ENCODE peak calls at places on chromosomes 16 and 17, in five cellular contexts. U is ovary, M is transverse colon, Y is GM12878, S is sigmoid colon. T is an unnamed sample. For H3K4me1, the result is how much of the 10 kb centered on the place peaks cover.

GRCh38 chr17:43601280-43602050 is 55.3 kb upstream of the ETV4 start:
- DNase-seq in U (no peak), M (peak), Y (no peak), S (peak), T (no peak)

GRCh38 chr17:1470071-1470773 is 14.2 kb upstream of the CRK start:
- DNase-seq in U (no peak), M (no peak), Y (no peak), S (no peak), T (no peak)

GRCh38 chr17:43952351-43952723 is 1.4 kb downstream of the PYY start:
- DNase-seq in U (no peak), M (no peak), Y (no peak), S (no peak), T (no peak)

GRCh38 chr17:14833201-14833773 is 431.8 kb downstream of the PMP22 start:
- DNase-seq in U (no peak), M (no peak), Y (no peak), S (no peak), T (no peak)

GRCh38 chr17:40901981-40902862 is 17.2 kb upstream of the KRT20 start:
- DNase-seq in U (no peak), M (peak), Y (no peak), S (no peak), T (no peak)

GRCh38 chr16:68760671-68761275 is 23.7 kb downstream of the CDH1 start:
- DNase-seq in U (no peak), M (peak), Y (peak), S (no peak), T (no peak)

GRCh38 chr17:39659286-39660010 is 5.7 kb upstream of the TCAP start:
- DNase-seq in U (no peak), M (no peak), Y (no peak), S (no peak), T (no peak)

GRCh38 chr16:4111748-4112696 is 4.2 kb downstream of the ADCY9 start:
- DNase-seq in U (no peak), M (peak), Y (no peak), S (no peak), T (no peak)

GRCh38 chr17:33964344-33964979 is 290.6 kb upstream of the CCL2 start:
- DNase-seq in U (no peak), M (peak), Y (peak), S (no peak), T (no peak)

GRCh38 chr16:31873556-31874353 is at the start of gene ZNF267:
- DNase-seq in U (peak), M (peak), Y (peak), S (peak), T (peak)

GRCh38 chr17:39118674-39119419 is 32.6 kb downstream of the PLXDC1 start:
- DNase-seq in U (no peak), M (no peak), Y (peak), S (no peak), T (no peak)

GRCh38 chr16:12917246-12917645 is 15.8 kb downstream of the SHISA9 start:
- DNase-seq in U (no peak), M (no peak), Y (no peak), S (no peak), T (no peak)

GRCh38 chr16:74563828-74564263 is 43.1 kb downstream of the GLG1 start:
- DNase-seq in U (no peak), M (no peak), Y (no peak), S (no peak), T (no peak)

GRCh38 chr17:46854515-46854914 is 3.1 kb downstream of the WNT9B start:
- DNase-seq in U (no peak), M (no peak), Y (no peak), S (no peak), T (no peak)

GRCh38 chr16:47779201-47780016 is 318.3 kb downstream of the PHKB start:
- DNase-seq in U (no peak), M (no peak), Y (peak), S (no peak), T (no peak)

GRCh38 chr17:10613775-10614513 is 43.2 kb downstream of the MYH3 start:
- DNase-seq in U (no peak), M (no peak), Y (no peak), S (no peak), T (no peak)

GRCh38 chr17:80030730-80031410 is 4.8 kb downstream of the TBC1D16 start:
- DNase-seq in U (no peak), M (peak), Y (no peak), S (no peak), T (no peak)

GRCh38 chr17:16313159-16314090 is 39.8 kb downstream of the CENPV start:
- DNase-seq in U (no peak), M (no peak), Y (no peak), S (no peak), T (no peak)

GRCh38 chr17:3949418-3949817 is 14.8 kb downstream of the ATP2A3 start:
- DNase-seq in U (no peak), M (no peak), Y (no peak), S (no peak), T (no peak)

GRCh38 chr17:1030684-1031557 is 34.0 kb downstream of the TIMM22 start:
- DNase-seq in U (peak), M (no peak), Y (no peak), S (peak), T (no peak)

GRCh38 chr17:39229274-39229913 is 3.6 kb upstream of the STAC2 start:
- DNase-seq in U (no peak), M (no peak), Y (no peak), S (no peak), T (no peak)

GRCh38 chr17:45312477-45313418 is 4.1 kb downstream of the MAP3K14 start:
- DNase-seq in U (no peak), M (no peak), Y (no peak), S (no peak), T (no peak)

GRCh38 chr17:80780381-80781187 is 211.1 kb upstream of the CHMP6 start:
- DNase-seq in U (no peak), M (no peak), Y (peak), S (peak), T (no peak)

GRCh38 chr17:71379512-71379911 is 741.3 kb upstream of the SOX9 start:
- DNase-seq in U (no peak), M (no peak), Y (no peak), S (no peak), T (no peak)

GRCh38 chr17:56160395-56160889 is 7.2 kb downstream of the ANKFN1 start:
- DNase-seq in U (no peak), M (no peak), Y (no peak), S (no peak), T (no peak)

GRCh38 chr16:89277049-89277448 is 59.5 kb downstream of the ZNF778 start:
- DNase-seq in U (no peak), M (no peak), Y (no peak), S (no peak), T (no peak)

GRCh38 chr16:30561212-30561816 is 3.1 kb upstream of the ZNF764 start:
- DNase-seq in U (peak), M (peak), Y (no peak), S (no peak), T (no peak)

GRCh38 chr17:47810200-47810821 is 11.3 kb downstream of the OSBPL7 start:
- DNase-seq in U (no peak), M (peak), Y (no peak), S (peak), T (no peak)

GRCh38 chr16:57797216-57797525 is 5.1 kb downstream of the KIFC3 start:
- DNase-seq in U (no peak), M (no peak), Y (no peak), S (no peak), T (no peak)

GRCh38 chr17:40248507-40248906 is 29.4 kb downstream of the WIPF2 start:
- DNase-seq in U (no peak), M (no peak), Y (no peak), S (no peak), T (no peak)

GRCh38 chr17:17084317-17084835 is 42.1 kb downstream of the MPRIP start:
- DNase-seq in U (peak), M (no peak), Y (no peak), S (peak), T (no peak)

GRCh38 chr16:67883146-67883871 is 1.4 kb upstream of the NRN1L start:
- DNase-seq in U (no peak), M (peak), Y (no peak), S (no peak), T (no peak)

GRCh38 chr16:56120447-56121155 is 70.7 kb upstream of the GNAO1 start:
- DNase-seq in U (no peak), M (no peak), Y (no peak), S (no peak), T (no peak)
- H3K4me1 ChIP-seq in U (under half), M (under half), Y (under half), S (under half), T (under half)

GRCh38 chr17:50844117-50844700 is 8.8 kb downstream of the WFIKKN2 start:
- DNase-seq in U (no peak), M (no peak), Y (no peak), S (no peak), T (no peak)
- TF ChIP-seq EP300 in U (no peak), M (no peak), Y (no peak), S (no peak), T (no peak)

GRCh38 chr17:7295230-7296180 is 1.1 kb upstream of the YBX2 start:
- DNase-seq in U (no peak), M (no peak), Y (no peak), S (no peak), T (no peak)
- H3K4me1 ChIP-seq in U (under half), M (half or more), Y (under half), S (half or more), T (half or more)

GRCh38 chr17:82022310-82022980 is at the start of gene CENPX:
- DNase-seq in U (no peak), M (no peak), Y (no peak), S (no peak), T (no peak)
- TF ChIP-seq EP300 in U (no peak), M (no peak), Y (no peak), S (no peak), T (no peak)

GRCh38 chr16:2966803-2967184 is 2.4 kb upstream of the PAQR4 start:
- DNase-seq in U (peak), M (peak), Y (no peak), S (no peak), T (no peak)

GRCh38 chr16:2968738-2969544 is at the start of gene PAQR4:
- DNase-seq in U (peak), M (peak), Y (peak), S (peak), T (peak)

GRCh38 chr16:2967211-2967631 is 1.9 kb upstream of the PAQR4 start:
- DNase-seq in U (peak), M (no peak), Y (no peak), S (no peak), T (no peak)

GRCh38 chr16:2968368-2968737 is 795 bp upstream of the PAQR4 start:
- DNase-seq in U (no peak), M (peak), Y (no peak), S (no peak), T (no peak)

GRCh38 chr16:2967721-2968161 is 1.4 kb upstream of the PAQR4 start:
- DNase-seq in U (peak), M (no peak), Y (no peak), S (no peak), T (no peak)
- H3K4me1 ChIP-seq in U (under half), M (half or more), Y (under half), S (half or more), T (half or more)

DNA sequence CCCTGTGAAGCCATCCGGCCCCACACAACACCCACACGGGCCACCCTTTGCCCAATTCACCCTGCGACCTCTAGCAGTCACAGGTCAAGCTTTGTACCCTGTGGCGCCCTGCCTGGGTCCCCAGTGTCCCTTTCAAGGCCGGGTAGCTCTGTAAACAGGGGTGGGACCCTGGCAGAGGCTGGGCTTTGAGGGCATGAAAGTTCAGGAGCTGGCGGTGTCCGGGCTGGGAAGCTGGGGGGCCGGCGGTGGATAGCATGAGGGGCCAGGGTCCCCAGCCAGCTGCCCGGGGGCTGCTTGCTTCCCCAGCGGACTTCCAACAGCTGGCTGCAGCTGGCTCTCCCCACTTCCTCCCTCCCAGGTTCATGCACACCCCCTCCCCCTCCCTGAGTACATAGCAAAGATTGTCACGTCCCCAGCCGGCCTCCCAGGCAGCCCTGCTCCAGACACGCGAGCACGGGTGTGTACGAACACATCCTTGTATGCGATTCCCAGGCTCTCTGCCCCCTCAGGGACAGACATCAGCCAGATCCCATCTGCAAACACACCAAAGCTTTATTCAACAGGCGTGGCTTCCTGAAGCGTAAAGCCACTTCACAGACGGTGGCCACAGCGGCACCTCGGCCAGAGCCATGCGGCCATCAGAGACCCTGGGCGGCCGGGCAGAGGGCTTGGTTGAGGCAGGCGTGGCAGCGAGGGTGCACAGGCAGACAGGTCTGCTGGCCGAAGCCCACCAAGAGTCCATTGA is 8.2 kb downstream of the NTHL1 start:
- DNase-seq in U (peak), M (peak), Y (no peak), S (peak), T (peak)
- TF ChIP-seq EP300 in U (no peak), M (no peak), Y (no peak), S (no peak), T (no peak)

GRCh38 chr17:77207689-77208216 is 67.0 kb downstream of the SEC14L1 start:
- DNase-seq in U (no peak), M (no peak), Y (no peak), S (no peak), T (no peak)
- H3K4me1 ChIP-seq in U (under half), M (under half), Y (under half), S (under half), T (under half)

DNA sequence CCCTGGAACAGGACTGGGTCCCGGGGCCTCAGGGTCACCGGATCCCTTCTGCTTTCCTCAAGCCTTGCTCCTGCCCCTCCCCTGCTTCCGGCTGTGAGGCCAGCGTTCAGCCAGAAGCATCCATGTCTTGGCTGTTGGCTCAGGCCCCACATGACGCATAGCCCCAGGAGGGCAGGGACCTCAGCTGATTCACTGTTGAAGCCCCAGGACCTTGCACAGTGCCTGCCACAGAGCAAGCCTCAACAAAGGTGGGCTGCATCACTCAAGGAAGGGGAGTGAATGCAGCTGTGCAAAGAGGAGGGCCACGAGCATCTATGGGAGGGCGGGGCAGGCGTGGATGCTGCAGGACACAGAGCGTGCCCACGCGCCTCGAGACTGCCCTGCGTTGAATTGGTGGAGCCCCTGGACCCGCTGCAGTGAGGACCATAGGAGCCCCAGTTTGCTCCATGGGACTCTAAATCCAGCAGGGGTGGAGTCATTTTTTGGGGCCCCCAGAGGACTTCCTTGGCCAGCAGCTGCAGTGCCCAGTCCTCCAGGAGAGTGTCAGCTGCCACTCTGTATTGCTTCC is 28.2 kb upstream of the ITGA3 start:
- DNase-seq in U (peak), M (peak), Y (no peak), S (peak), T (no peak)
- TF ChIP-seq EP300 in U (no peak), M (no peak), Y (no peak), S (no peak), T (no peak)

T was measured in esophagus muscularis mucosa.